ENCODE peak calls at places on chromosomes 13 and 19, in five cellular contexts. Y, M, H, F and R are unnamed samples.
A peak's percentile ranks its signal among the peaks of the same experiment; 100 is the strongest.

GRCh38 chr19:36082916-36083315 is 28.0 kb upstream of the OVOL3 start:
- DNase-seq in M (no peak), Y (no peak), H (no peak), F (no peak), R (no peak)

GRCh38 chr19:13623686-13624405 is 117.6 kb upstream of the CACNA1A start:
- DNase-seq in M (no peak), F (no peak), Y (peak; percentile 14), H (no peak), R (no peak)

GRCh38 chr13:67052550-67053237 is 177.4 kb downstream of the PCDH9 start:
- DNase-seq in H (no peak), Y (no peak), M (no peak), F (no peak), R (no peak)

GRCh38 chr19:35777411-35777841 is 2.1 kb downstream of the ARHGAP33 start:
- DNase-seq in M (no peak), F (no peak), H (peak; percentile 46), Y (peak; percentile 62), R (no peak)

GRCh38 chr13:45670481-45670880 is 31.6 kb upstream of the CBY2 start:
- DNase-seq in F (no peak), H (no peak), M (no peak), Y (no peak), R (no peak)

GRCh38 chr13:30192320-30193093 is 114.8 kb downstream of the KATNAL1 start:
- DNase-seq in M (no peak), H (no peak), Y (no peak), F (no peak), R (no peak)

GRCh38 chr19:19743176-19743575 is 10.3 kb upstream of the ZNF14 start:
- DNase-seq in H (no peak), M (no peak), F (no peak), Y (no peak), R (no peak)

GRCh38 chr13:84648069-84648640 is 765.9 kb upstream of the SLITRK1 start:
- DNase-seq in M (no peak), H (no peak), Y (no peak), F (no peak), R (no peak)

GRCh38 chr19:2341987-2342386 is 13.5 kb downstream of the SPPL2B start:
- DNase-seq in H (no peak), Y (no peak), M (no peak), F (no peak), R (no peak)

GRCh38 chr13:60562081-60562764 is 165.2 kb downstream of the TDRD3 start:
- DNase-seq in M (no peak), F (no peak), H (no peak), Y (no peak), R (no peak)

GRCh38 chr19:4100647-4101495 is 23.1 kb downstream of the MAP2K2 start:
- DNase-seq in M (no peak), Y (no peak), H (no peak), F (no peak), R (no peak)

GRCh38 chr13:75473472-75473871 is 8.5 kb downstream of the TBC1D4 start:
- DNase-seq in H (no peak), Y (no peak), M (no peak), F (no peak), R (no peak)

GRCh38 chr13:24692541-24692940 is 12.3 kb downstream of the ATP12A start:
- DNase-seq in F (no peak), Y (no peak), M (no peak), H (no peak), R (no peak)

GRCh38 chr13:97977376-97977705 is 23.9 kb downstream of the IPO5 start:
- DNase-seq in F (no peak), Y (no peak), M (no peak), H (no peak), R (peak; percentile 53)

GRCh38 chr13:104980571-104980970 is 1554.9 kb downstream of the EFNB2 start:
- DNase-seq in M (no peak), H (no peak), Y (no peak), F (no peak), R (no peak)

GRCh38 chr19:42076375-42076944 is 494 bp downstream of the ZNF574 start:
- DNase-seq in Y (peak; percentile 65), F (no peak), H (no peak), M (no peak), R (no peak)

GRCh38 chr19:49447485-49448431 is 3.9 kb downstream of the PIH1D1 start:
- DNase-seq in M (peak; percentile 92), H (no peak), Y (peak; percentile 91), F (peak; percentile 68), R (peak; percentile 17)

GRCh38 chr13:26971990-26972888 is 199.4 kb downstream of the USP12 start:
- DNase-seq in M (peak; percentile 70), H (peak; percentile 74), Y (peak; percentile 61), F (peak; percentile 80), R (no peak)

GRCh38 chr13:32041429-32041828 is 9.9 kb downstream of the FRY start:
- DNase-seq in Y (no peak), H (no peak), M (no peak), F (no peak), R (no peak)

GRCh38 chr13:88739192-88739591 is 1068.0 kb downstream of the SLITRK5 start:
- DNase-seq in F (no peak), Y (no peak), H (no peak), M (no peak), R (no peak)

GRCh38 chr13:40410315-40410714 is 256.1 kb downstream of the FOXO1 start:
- DNase-seq in F (no peak), H (no peak), Y (no peak), M (no peak), R (no peak)

GRCh38 chr13:102045713-102046112 is 356.1 kb downstream of the FGF14 start:
- DNase-seq in F (no peak), Y (no peak), M (no peak), H (no peak), R (no peak)

GRCh38 chr19:53466726-53467125 is 807 bp upstream of the ZNF813 start:
- DNase-seq in Y (no peak), F (no peak), H (no peak), M (no peak), R (peak; percentile 12)

GRCh38 chr19:532578-533484 is 1.3 kb downstream of the CDC34 start:
- DNase-seq in H (peak; percentile 60), Y (peak; percentile 63), F (peak; percentile 63), M (peak; percentile 72), R (peak; percentile 85)

GRCh38 chr19:4014541-4015491 is 7.3 kb downstream of the PIAS4 start:
- DNase-seq in H (no peak), F (no peak), M (peak; percentile 87), Y (peak; percentile 77), R (no peak)

GRCh38 chr13:22060187-22060586 is 389.3 kb downstream of the FGF9 start:
- DNase-seq in H (no peak), Y (no peak), F (no peak), M (no peak), R (no peak)

GRCh38 chr13:108352599-108352998 is 83.1 kb downstream of the TNFSF13B start:
- DNase-seq in Y (no peak), H (no peak), F (no peak), M (no peak), R (no peak)

GRCh38 chr13:53015044-53015443 is 13.6 kb upstream of the OLFM4 start:
- DNase-seq in M (no peak), F (no peak), Y (no peak), H (no peak), R (no peak)

GRCh38 chr13:49733181-49733951 is 42.1 kb upstream of the EBPL start:
- DNase-seq in M (no peak), F (no peak), Y (no peak), H (peak; percentile 59), R (peak; percentile 2)

GRCh38 chr19:8441725-8442544 is 2.8 kb upstream of the HNRNPM start:
- DNase-seq in M (peak; percentile 62), Y (peak; percentile 44), F (no peak), H (no peak), R (no peak)

DNA sequence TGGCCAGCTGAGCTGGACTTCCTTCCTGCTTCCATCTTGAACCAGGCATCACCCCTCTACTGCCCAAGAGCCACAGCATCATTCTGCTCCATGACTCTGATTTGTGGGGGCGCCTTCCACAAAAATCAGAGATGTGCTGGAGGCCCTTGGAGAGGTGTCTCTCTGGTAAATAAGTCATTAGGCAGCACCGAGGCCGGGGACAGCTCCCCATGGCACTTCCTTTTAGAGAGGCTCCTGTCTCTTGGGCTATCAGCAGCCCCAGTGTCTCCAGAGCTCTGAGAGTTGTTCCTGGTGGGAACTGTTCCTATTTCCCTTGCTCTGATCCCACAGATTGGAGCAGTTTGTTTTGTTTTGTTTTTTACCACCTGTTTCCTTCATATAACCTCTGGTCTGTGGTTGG is 19.9 kb downstream of the NWD1 start:
- DNase-seq in H (no peak), F (no peak), M (no peak), Y (peak; percentile 46), R (no peak)
- TF ChIP-seq MAX in H (no peak), F (no peak), M (no peak), Y (no peak), R (no peak)

GRCh38 chr19:18521692-18522123 is at the start of gene ELL:
- DNase-seq in F (no peak), Y (no peak), M (no peak), H (no peak), R (no peak)

GRCh38 chr19:18526316-18526715 is 4.4 kb upstream of the ELL start:
- DNase-seq in F (no peak), H (no peak), Y (no peak), M (no peak), R (no peak)

GRCh38 chr19:18522124-18522861 is 423 bp upstream of the ELL start:
- DNase-seq in M (peak; percentile 100), F (peak; percentile 100), H (peak; percentile 99), Y (peak; percentile 100), R (peak; percentile 100)

GRCh38 chr19:18520848-18521691 is 800 bp downstream of the ELL start:
- DNase-seq in F (no peak), H (no peak), M (peak; percentile 59), Y (peak; percentile 42), R (peak; percentile 22)

DNA sequence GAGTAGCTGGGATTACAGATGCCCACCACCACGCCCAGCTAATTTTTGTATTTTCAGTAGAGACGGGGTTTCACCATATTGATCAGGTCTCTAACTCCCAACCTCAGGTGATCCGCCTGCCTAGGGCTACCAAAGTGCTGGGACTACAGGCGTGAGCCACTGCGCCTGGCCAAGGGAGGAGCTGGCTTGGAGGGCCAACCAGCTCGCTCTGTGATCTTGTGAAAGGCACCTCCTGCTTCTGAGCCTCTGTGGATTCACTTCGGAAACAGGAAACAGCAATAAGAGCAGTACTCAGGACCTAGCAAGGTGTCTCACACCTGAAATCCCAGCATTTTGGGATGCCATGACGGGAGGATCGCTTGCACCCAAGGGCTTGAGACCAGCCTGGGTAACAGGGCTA is 2.0 kb upstream of the ELL start:
- DNase-seq in Y (peak; percentile 40), F (no peak), H (peak; percentile 43), M (no peak), R (no peak)
- TF ChIP-seq MAX in Y (no peak), F (no peak), H (no peak), M (no peak), R (no peak)

GRCh38 chr19:38389101-38389925 is 816 bp downstream of the SPRED3 start:
- DNase-seq in Y (peak; percentile 59), M (peak; percentile 54), F (peak; percentile 53), H (no peak), R (peak; percentile 71)
- TF ChIP-seq MAX in Y (no peak), M (no peak), F (no peak), H (no peak), R (no peak)

DNA sequence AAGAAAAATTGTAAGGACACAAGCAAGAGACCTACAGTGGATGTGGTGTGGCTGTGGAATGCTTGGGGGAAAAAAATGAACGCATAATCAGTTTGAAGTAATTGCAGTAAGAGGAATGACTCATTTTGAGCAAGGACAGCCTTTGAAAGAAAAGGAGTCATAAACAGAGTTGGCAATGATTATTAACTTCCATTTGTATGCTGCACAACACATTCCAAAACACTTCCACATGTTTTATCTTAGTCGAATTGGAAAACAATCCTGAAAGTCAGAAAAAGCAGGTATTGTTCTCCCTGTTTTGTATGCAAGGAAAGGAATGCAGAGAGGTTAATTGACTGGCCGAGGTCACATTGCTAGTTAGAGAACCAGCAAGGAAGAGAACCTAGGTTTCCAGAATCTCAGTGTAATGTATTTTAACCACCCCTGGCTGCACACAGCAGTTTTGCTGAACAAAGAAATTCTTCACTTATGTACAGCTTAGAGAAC is 630.0 kb upstream of the MIR17HG start:
- DNase-seq in Y (no peak), M (no peak), F (no peak), H (no peak), R (peak; percentile 19)
- TF ChIP-seq MAX in Y (no peak), M (no peak), F (no peak), H (no peak), R (no peak)